ENCODE peak calls at places on chromosomes 5 and 9, in nine cellular contexts. A is neuronal stem cell; F is MCF 10A; B is memory B cell; G is tibial artery; H is activated CD8-positive, alpha-beta memory T cell treated with anti-CD3 and anti-CD28 coated beads for 4 hours; C is GM04504; X is AG09319; N is natural killer cell treated with Interleukin-12 subunit alpha and Interleukin-12 subunit beta and Interleukin-15 and Interleukin-18, amount 100 ng/mL, for 72 hours. S is an unnamed sample.

GRCh38 chr5:122705876-122706275 is 69.0 kb upstream of the SNX2 start:
- DNase-seq in A (no peak), F (no peak), B (no peak), G (no peak), H (no peak), C (no peak), X (no peak), N (no peak), S (no peak)

GRCh38 chr5:145237843-145238242 is 597.3 kb downstream of the PRELID2 start:
- DNase-seq in A (peak), F (peak), B (no peak), G (no peak), H (no peak), C (no peak), X (no peak), N (no peak), S (no peak)

GRCh38 chr5:127313847-127314473 is 23.4 kb downstream of the MEGF10 start:
- DNase-seq in A (no peak), F (peak), B (peak), G (peak), H (peak), C (no peak), X (no peak), N (peak), S (no peak)

GRCh38 chr9:77514886-77515711 is 133.0 kb downstream of the GNA14 start:
- DNase-seq in A (no peak), F (peak), B (no peak), G (peak), H (no peak), C (peak), X (no peak), N (no peak), S (peak)

GRCh38 chr9:128689820-128690683 is 1.0 kb downstream of the SET start:
- DNase-seq in A (peak), F (peak), B (no peak), G (no peak), H (no peak), C (no peak), X (no peak), N (no peak), S (no peak)

GRCh38 chr5:146426853-146427618 is 20.1 kb upstream of the TCERG1 start:
- DNase-seq in A (no peak), F (peak), B (no peak), G (no peak), H (no peak), C (no peak), X (no peak), N (no peak), S (no peak)

GRCh38 chr5:155471027-155471426 is 457.5 kb downstream of the KIF4B start:
- DNase-seq in A (no peak), F (no peak), B (no peak), G (no peak), H (no peak), C (no peak), X (no peak), N (no peak), S (no peak)

GRCh38 chr5:115543931-115544370 is 624 bp downstream of the FEM1C start:
- DNase-seq in A (peak), F (peak), B (peak), G (peak), H (peak), C (no peak), X (no peak), N (peak), S (no peak)

GRCh38 chr9:112120471-112120925 is 54.6 kb downstream of the SUSD1 start:
- DNase-seq in A (no peak), F (no peak), B (no peak), G (no peak), H (no peak), C (no peak), X (no peak), N (no peak), S (no peak)

GRCh38 chr5:58999804-59000595 is 417.1 kb downstream of the RAB3C start:
- DNase-seq in A (no peak), F (no peak), B (no peak), G (no peak), H (no peak), C (no peak), X (no peak), N (no peak), S (no peak)

GRCh38 chr5:3429962-3430361 is 165.7 kb upstream of the IRX1 start:
- DNase-seq in A (no peak), F (no peak), B (no peak), G (no peak), H (no peak), C (no peak), X (no peak), N (no peak), S (no peak)

GRCh38 chr5:172162348-172162747 is 25.7 kb downstream of the STK10 start:
- DNase-seq in A (no peak), F (no peak), B (no peak), G (no peak), H (no peak), C (no peak), X (no peak), N (no peak), S (no peak)

GRCh38 chr9:79812507-79813261 is 240.9 kb downstream of the TLE4 start:
- DNase-seq in A (no peak), F (no peak), B (peak), G (no peak), H (no peak), C (no peak), X (no peak), N (no peak), S (no peak)

S was measured in GM04503.